ENCODE peak calls at places on chromosomes 13 and 19, in five cellular contexts. V is effector CD4-positive, alpha-beta T cell; M is stimulated activated CD8-positive, alpha-beta memory T cell treated with anti-CD3 and anti-CD28 coated beads, Interleukin-7, amount 100 ng/mL, for 1 hour; G is fibroblast of mammary gland; R is breast epithelium. Y is an unnamed sample.

GRCh38 chr13:22748866-22749586 is 431.8 kb upstream of the SGCG start:
- DNase-seq in V (no peak), M (no peak), G (no peak), R (no peak), Y (no peak)

GRCh38 chr19:17487240-17488121 is 17.2 kb downstream of the SLC27A1 start:
- DNase-seq in V (no peak), M (no peak), G (no peak), R (no peak), Y (no peak)

GRCh38 chr13:22287343-22287922 is 616.6 kb downstream of the FGF9 start:
- DNase-seq in V (no peak), M (no peak), G (no peak), R (no peak), Y (no peak)

GRCh38 chr19:8050274-8051096 is 2.1 kb upstream of the CCL25 start:
- DNase-seq in V (peak), M (peak), G (peak), R (peak), Y (peak)

GRCh38 chr13:111954681-111955411 is 112.1 kb upstream of the SOX1 start:
- DNase-seq in V (no peak), M (no peak), G (no peak), R (no peak), Y (no peak)

GRCh38 chr19:13441810-13442512 is 64.3 kb downstream of the CACNA1A start:
- DNase-seq in V (peak), M (peak), G (peak), R (peak), Y (no peak)

GRCh38 chr19:32041681-32042292 is 303.6 kb upstream of the ZNF507 start:
- DNase-seq in V (no peak), M (no peak), G (peak), R (no peak), Y (peak)

GRCh38 chr13:32045963-32046785 is 14.6 kb downstream of the FRY start:
- DNase-seq in V (no peak), M (no peak), G (peak), R (no peak), Y (no peak)

GRCh38 chr13:44397766-44398223 is 24.2 kb downstream of the SERP2 start:
- DNase-seq in V (no peak), M (no peak), G (peak), R (no peak), Y (no peak)

GRCh38 chr13:102286326-102286725 is 115.5 kb downstream of the FGF14 start:
- DNase-seq in V (no peak), M (no peak), G (peak), R (no peak), Y (peak)

GRCh38 chr19:15199652-15200574 is 882 bp downstream of the NOTCH3 start:
- DNase-seq in V (no peak), M (no peak), G (no peak), R (peak), Y (no peak)

GRCh38 chr13:91245283-91245682 is 102.2 kb upstream of the MIR17HG start:
- DNase-seq in V (no peak), M (no peak), G (no peak), R (no peak), Y (no peak)

GRCh38 chr19:44570984-44571684 is 41.7 kb upstream of the CEACAM20 start:
- DNase-seq in V (peak), M (peak), G (peak), R (no peak), Y (peak)

GRCh38 chr19:15419413-15420025 is 731 bp upstream of the AKAP8L start:
- DNase-seq in V (no peak), M (no peak), G (peak), R (no peak), Y (no peak)

GRCh38 chr19:33535176-33535575 is 13.6 kb upstream of the PEPD start:
- DNase-seq in V (no peak), M (no peak), G (peak), R (no peak), Y (no peak)

GRCh38 chr19:1856698-1857603 is 6.4 kb downstream of the KLF16 start:
- DNase-seq in V (no peak), M (no peak), G (peak), R (peak), Y (peak)

GRCh38 chr19:5485286-5485636 is 30.0 kb downstream of the ZNRF4 start:
- DNase-seq in V (no peak), M (no peak), G (no peak), R (no peak), Y (no peak)

GRCh38 chr19:2608602-2608922 is 93.9 kb downstream of the GNG7 start:
- DNase-seq in V (no peak), M (no peak), G (no peak), R (no peak), Y (no peak)

GRCh38 chr13:108213946-108214345 is 1.4 kb downstream of the LIG4 start:
- DNase-seq in V (no peak), M (no peak), G (peak), R (no peak), Y (no peak)

GRCh38 chr19:40614595-40615411 is 13.6 kb downstream of the LTBP4 start:
- DNase-seq in V (peak), M (peak), G (peak), R (no peak), Y (no peak)

GRCh38 chr19:43634068-43634467 is 5.6 kb downstream of the CADM4 start:
- DNase-seq in V (no peak), M (no peak), G (no peak), R (no peak), Y (no peak)

GRCh38 chr19:49395581-49396407 is 7.7 kb downstream of the KASH5 start:
- DNase-seq in V (no peak), M (no peak), G (no peak), R (no peak), Y (no peak)

GRCh38 chr13:40813662-40814454 is 24.4 kb downstream of the SLC25A15 start:
- DNase-seq in V (no peak), M (no peak), G (peak), R (no peak), Y (peak)

GRCh38 chr19:10107817-10108367 is 1.7 kb downstream of the PPAN start:
- DNase-seq in V (no peak), M (no peak), G (no peak), R (no peak), Y (no peak)

GRCh38 chr13:98731925-98732324 is 20.5 kb downstream of the SLC15A1 start:
- DNase-seq in V (no peak), M (no peak), G (no peak), R (no peak), Y (no peak)

GRCh38 chr13:113145911-113146598 is 12.4 kb upstream of the PROZ start:
- DNase-seq in V (no peak), M (no peak), G (no peak), R (no peak), Y (no peak)

GRCh38 chr13:75399168-75399878 is 82.6 kb downstream of the TBC1D4 start:
- DNase-seq in V (no peak), M (no peak), G (no peak), R (no peak), Y (no peak)

GRCh38 chr13:94620286-94620896 is 18.7 kb downstream of the GPR180 start:
- DNase-seq in V (no peak), M (no peak), G (peak), R (no peak), Y (peak)

GRCh38 chr19:56837004-56837403 is 3.5 kb downstream of the PEG3 start:
- DNase-seq in V (no peak), M (no peak), G (no peak), R (no peak), Y (no peak)

GRCh38 chr19:45294291-45295029 is 28.2 kb downstream of the CKM start:
- DNase-seq in V (no peak), M (no peak), G (peak), R (no peak), Y (no peak)

GRCh38 chr19:13056052-13056660 is 46.5 kb downstream of the LYL1 start:
- DNase-seq in V (no peak), M (no peak), G (peak), R (no peak), Y (no peak)

GRCh38 chr13:72062566-72062965 is 195.6 kb upstream of the DACH1 start:
- DNase-seq in V (no peak), M (no peak), G (no peak), R (no peak), Y (no peak)

GRCh38 chr13:69633044-69633443 is 474.6 kb upstream of the ATXN8OS start:
- DNase-seq in V (no peak), M (no peak), G (no peak), R (no peak), Y (no peak)

GRCh38 chr13:31240921-31241320 is 41.1 kb downstream of the B3GLCT start:
- DNase-seq in V (no peak), M (no peak), G (peak), R (no peak), Y (no peak)

GRCh38 chr19:48244289-48244688 is 11.4 kb downstream of the CARD8 start:
- DNase-seq in V (peak), M (no peak), G (no peak), R (no peak), Y (no peak)

Y was measured in A549.